ENCODE peak calls at places on chromosomes 6 and 20, in six cellular contexts. Z is IMR-90, Q is mesenchymal stem cell, S is mesendoderm, F is neuronal stem cell, A is H9. B is an unnamed sample.

GRCh38 chr20:56788671-56789610 is 159.8 kb downstream of the TFAP2C start:
- DNase-seq in Z (no peak), Q (peak), A (no peak), S (no peak), F (no peak), B (no peak)

GRCh38 chr20:7161690-7162089 is 394.2 kb downstream of the BMP2 start:
- DNase-seq in F (no peak), Z (no peak), S (peak), A (no peak), Q (peak), B (no peak)

GRCh38 chr20:9407805-9408421 is 106.5 kb upstream of the LAMP5 start:
- DNase-seq in Z (peak), Q (peak), A (peak), S (peak), F (peak), B (peak)

GRCh38 chr20:42219005-42219404 is 600.8 kb upstream of the CHD6 start:
- DNase-seq in S (no peak), Z (no peak), Q (no peak), A (no peak), F (no peak), B (no peak)

GRCh38 chr6:13089296-13089994 is 238.9 kb downstream of the TBC1D7 start:
- DNase-seq in S (no peak), Q (no peak), Z (no peak), A (no peak), F (no peak), B (no peak)

GRCh38 chr6:127458817-127459216 is 372 bp downstream of the KIAA0408 start:
- DNase-seq in Z (peak), S (no peak), F (no peak), A (no peak), Q (peak), B (peak)

GRCh38 chr6:136862662-136863061 is 40.3 kb downstream of the PEX7 start:
- DNase-seq in Q (no peak), S (no peak), A (no peak), Z (no peak), F (no peak), B (no peak)

GRCh38 chr6:104322849-104323248 is 536.9 kb downstream of the HACE1 start:
- DNase-seq in Q (no peak), F (no peak), S (no peak), Z (no peak), A (no peak), B (no peak)

GRCh38 chr6:16903470-16903869 is 142.2 kb upstream of the ATXN1 start:
- DNase-seq in Q (peak), Z (peak), A (no peak), S (no peak), F (no peak), B (no peak)

DNA sequence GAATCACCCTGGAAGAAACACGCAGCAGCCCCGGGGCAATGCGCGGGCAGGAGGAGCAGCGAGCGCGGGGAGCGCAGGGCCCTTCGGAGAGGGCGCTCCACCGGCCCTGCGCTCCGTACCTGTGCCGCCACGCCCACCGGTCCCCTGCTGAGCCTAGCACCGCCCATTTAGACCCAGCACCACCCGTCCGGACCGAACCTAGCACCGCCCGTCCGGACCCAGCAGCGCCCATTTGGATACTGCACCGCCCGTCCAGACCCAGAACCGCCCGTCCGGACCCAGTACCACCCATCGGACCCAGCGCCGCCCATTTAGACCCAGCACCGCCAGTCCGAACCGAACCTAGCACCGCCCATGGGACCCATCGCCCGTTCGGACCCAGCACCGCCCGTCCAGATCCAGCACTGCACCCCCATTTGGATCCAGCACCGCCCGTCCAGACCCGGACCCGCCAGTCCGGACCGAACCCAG is 917 bp upstream of the AFDN start:
- DNase-seq in Z (no peak), A (peak), F (no peak), S (peak), Q (peak), B (peak)
- H3K18ac ChIP-seq in Z (no peak), A (peak), F (peak), S (peak), Q (peak), B (peak)

GRCh38 chr6:135360222-135360621 is 137.3 kb downstream of the AHI1 start:
- DNase-seq in F (no peak), Q (no peak), S (no peak), A (no peak), Z (no peak), B (no peak)
- H3K23ac ChIP-seq in F (no peak), Q (no peak), S (no peak), A (no peak), Z (no peak), B (no peak)

DNA sequence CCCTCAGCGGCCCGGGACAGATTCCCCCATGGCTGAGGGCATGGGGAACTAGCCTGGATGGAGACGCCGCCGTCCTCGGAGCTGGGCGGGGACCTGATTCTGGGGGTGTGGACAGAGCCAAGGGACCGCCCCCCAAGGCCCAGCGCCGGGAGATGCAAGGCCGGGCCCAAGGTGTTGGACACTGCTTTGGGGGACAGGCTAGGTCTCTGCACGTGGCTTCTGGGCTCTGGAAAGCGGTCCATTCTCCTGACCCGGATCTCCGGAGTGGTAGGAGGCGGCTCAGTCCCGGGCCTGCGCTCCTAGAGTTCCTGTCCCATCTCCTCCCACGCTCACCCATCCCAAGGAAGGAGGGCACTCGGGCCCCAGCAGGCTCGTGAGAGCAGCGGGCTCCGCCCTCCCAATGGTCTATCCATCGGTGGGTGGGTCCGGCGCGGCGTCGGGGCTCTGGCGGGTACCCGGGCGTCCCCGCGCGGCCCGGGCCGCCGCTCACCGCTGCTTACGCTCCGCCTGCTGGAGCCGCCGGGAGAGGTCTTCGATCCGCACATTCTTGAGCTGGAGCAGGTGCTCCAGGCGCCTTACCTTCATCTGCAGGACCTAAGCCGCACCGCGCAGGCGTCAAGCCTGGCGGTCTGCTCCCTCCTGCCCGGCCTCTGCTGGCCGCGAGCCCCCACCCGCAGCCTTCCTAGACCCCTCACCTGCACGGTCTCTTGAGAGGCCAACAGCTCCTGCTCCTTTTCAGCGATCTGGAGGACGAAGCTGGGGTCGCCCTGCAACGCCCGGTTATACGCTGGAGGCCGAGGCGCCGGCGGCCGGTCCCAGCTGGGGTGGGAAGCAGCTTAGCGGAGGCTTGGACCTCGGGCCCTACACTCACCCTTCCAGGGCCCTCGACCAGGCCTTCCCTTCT is 3.3 kb downstream of the SPEF1 start:
- DNase-seq in F (peak), Q (peak), Z (no peak), S (peak), A (peak), B (peak)
- H3K18ac ChIP-seq in F (peak), Q (peak), Z (no peak), S (no peak), A (no peak), B (no peak)

DNA sequence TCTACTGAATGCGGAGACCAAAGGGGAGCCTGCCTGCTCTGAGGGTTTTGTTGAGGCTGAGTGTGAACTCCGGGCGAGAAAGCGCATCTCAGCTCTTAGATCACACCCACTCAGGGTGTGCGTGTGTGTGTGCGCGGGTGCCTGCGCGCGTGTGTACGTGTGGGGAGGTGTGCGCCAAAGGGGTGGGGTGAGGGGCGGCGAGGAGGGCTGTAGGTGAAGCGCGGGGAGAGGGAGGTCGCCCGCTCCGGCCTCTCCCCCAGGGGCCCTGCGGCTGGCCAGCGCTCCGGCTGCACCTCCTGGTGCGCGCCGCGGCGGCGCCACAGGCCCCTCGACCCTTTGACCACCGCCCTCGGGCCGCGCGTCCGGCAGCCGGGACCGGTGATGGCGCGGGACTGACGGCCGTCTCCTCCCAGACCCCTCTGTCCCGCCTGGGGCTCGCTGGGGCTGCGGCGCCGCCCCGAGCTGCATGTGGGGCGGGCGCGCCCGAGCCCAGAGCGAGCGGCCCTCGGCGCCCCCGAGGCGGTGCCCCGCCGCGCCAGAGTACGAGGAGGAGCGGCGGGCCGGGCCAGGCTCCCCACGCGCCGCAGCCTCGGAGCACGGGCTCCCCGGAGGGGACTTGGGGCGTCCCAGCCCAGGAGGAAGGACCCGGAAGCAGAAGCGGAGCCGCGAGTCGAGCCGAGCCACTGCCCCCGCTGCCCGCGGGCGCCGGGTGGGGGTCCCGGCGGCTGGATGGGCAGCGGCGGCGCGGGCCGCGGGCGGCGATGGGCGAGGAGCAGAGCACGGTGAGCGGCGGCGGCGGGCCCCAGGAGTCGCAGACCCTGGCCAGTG is at the start of gene RNF217:
- DNase-seq in F (peak), S (peak), Q (peak), A (peak), Z (peak), B (peak)
- H3K23ac ChIP-seq in F (peak), S (peak), Q (peak), A (no peak), Z (peak), B (no peak)

DNA sequence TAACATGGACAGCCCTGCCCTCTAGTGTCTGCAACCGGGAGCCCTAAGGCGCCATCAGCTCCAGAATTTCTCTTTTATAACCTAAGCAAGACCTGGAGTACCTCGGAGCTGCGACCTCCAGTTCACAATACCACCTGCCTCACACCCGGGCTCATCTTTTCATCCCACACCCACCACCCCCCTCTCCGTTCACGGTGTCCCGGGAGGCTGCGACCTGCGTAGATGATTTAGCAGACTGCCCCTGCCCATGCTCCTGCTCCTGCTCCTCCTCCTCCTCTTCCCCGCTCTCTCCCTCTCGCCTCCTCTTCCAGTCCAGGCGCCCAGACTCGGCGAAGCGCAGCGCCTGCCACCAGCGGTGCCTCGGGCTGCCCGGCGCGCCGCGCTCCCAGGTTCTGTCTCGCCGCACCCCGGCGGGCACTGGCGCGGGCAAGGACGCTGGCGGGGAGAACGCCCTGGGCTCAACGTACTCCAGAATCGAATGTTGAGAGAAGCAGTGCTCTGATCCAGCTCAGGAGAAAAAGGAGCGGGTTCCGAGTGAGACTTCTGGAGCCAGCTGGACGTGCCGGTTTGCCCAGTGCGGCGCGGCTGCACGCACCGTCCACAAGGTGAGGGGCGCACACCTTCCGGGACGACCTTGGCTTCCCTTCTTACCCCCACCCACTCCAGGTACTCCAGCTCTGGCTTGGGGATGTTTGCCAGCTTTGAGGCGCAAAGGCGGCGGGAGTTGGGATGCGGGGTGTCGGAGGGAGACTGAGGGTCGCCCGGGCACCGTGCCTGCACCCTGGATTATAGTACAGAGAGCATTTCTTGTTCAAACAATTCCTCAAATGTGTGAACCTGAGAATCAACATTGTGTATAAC is at the start of gene HTR1E:
- DNase-seq in Q (peak), S (no peak), Z (peak), A (peak), F (peak), B (peak)
- H3K18ac ChIP-seq in Q (no peak), S (peak), Z (no peak), A (no peak), F (peak), B (peak)

GRCh38 chr6:139398658-139399057 is 24.2 kb upstream of the CITED2 start:
- DNase-seq in Z (peak), S (no peak), Q (no peak), A (no peak), F (no peak), B (no peak)

GRCh38 chr6:139406577-139407343 is 32.3 kb upstream of the CITED2 start:
- DNase-seq in S (no peak), A (no peak), Q (peak), F (no peak), Z (no peak), B (peak)

GRCh38 chr6:139407718-139408222 is 33.3 kb upstream of the CITED2 start:
- DNase-seq in S (no peak), F (no peak), Z (peak), Q (peak), A (no peak), B (peak)

GRCh38 chr6:139402935-139403386 is 28.5 kb upstream of the CITED2 start:
- DNase-seq in Q (peak), F (no peak), A (no peak), Z (peak), S (no peak), B (peak)
- H3K23ac ChIP-seq in Q (no peak), F (no peak), A (no peak), Z (peak), S (no peak), B (no peak)

DNA sequence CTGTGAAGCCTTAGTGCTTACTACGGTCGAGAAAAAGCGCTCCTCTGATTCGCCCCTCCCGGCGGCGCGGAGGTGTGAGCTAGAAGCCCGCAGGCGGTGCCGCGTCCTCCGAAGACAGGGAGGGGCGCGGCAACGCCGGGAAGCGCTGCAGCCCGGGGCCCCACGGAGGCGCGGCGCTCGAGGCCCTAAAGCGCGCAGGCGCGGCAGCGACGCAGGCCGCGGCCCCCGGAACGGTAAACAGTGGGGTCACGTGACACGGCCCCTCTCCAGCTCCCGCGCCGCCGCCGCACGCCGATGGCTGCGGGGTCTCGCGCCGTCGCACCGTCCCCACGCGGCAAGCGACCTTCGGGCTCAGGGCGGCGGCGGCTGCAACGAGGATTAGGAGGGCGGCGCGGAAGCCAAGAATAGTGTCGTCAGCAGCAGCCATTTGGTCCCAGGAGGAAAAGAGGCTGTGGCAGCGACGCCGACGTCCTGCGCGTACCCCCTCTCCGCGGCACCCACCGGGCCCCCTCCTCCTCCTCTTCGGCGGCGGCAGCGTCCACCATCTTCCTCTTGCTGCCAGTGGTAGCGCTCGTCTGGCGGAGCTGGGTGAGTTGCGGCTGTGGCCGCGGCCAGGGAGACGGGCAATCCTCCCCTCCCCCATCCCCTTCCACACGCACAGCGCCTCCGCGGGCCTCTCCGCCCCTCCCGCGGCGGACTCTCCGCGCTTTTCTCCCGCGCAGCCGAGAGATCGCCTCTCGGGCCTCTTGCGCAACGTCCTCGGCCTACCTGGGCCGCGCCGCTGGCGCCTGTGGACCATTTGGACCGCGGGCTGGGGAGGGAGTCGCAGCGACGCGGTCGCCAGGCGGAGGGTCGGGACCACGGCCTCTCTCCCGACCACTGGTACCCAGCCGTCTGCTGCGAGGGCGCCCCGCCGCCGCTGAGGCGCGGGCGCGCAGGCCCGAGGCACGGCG is at the start of gene PHF3:
- DNase-seq in Z (peak), F (peak), Q (peak), A (peak), S (peak), B (peak)
- H3K18ac ChIP-seq in Z (peak), F (peak), Q (peak), A (peak), S (peak), B (peak)

DNA sequence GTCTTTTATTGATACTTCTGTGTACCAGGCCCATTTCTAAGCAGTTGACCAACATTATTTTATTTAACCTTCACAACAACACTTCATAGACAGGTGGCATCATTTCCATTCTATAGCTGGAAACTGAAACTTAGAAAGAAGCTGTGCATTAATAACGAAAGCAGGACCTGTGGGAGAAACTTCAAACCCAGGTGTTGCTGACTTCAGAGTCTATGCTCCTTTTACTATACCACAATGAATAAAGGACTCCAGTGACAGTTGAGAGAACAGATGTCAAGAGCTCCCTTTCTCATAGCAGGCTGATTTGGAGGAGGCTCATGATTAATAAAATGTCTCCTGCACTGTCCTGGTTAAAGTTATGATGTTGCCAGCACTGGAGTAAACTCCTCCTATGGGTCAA is 56.6 kb upstream of the POU3F2 start:
- DNase-seq in F (no peak), S (no peak), Z (no peak), Q (no peak), A (no peak), B (no peak)
- H3K23ac ChIP-seq in F (no peak), S (no peak), Z (no peak), Q (no peak), A (no peak), B (no peak)

B was measured in trophoblast cell.